ENCODE peak calls at places on chromosome 13, in eight cellular contexts. O is K562, P is fibroblast of lung, F is mammary epithelial cell, A is OCI-LY7, Z is H9, T is astrocyte, W is keratinocyte. G is an unnamed sample.

GRCh38 chr13:30766957-30767603 is 31.7 kb downstream of the ALOX5AP start:
- DNase-seq in T (peak; percentile 14), F (no peak), W (no peak), P (no peak), O (no peak), A (peak; percentile 58), Z (no peak), G (no peak)

GRCh38 chr13:37010424-37010823 is 9.8 kb downstream of the EXOSC8 start:
- DNase-seq in A (no peak), Z (no peak), F (no peak), T (no peak), W (no peak), P (no peak), O (no peak), G (no peak)

GRCh38 chr13:101624981-101625380 is 172.5 kb downstream of the ITGBL1 start:
- DNase-seq in P (no peak), A (no peak), Z (no peak), W (no peak), T (no peak), O (no peak), F (no peak), G (no peak)

GRCh38 chr13:79541426-79542049 is 60.6 kb downstream of the NDFIP2 start:
- DNase-seq in Z (no peak), O (peak; percentile 20), P (peak; percentile 76), W (no peak), A (peak; percentile 61), T (peak; percentile 36), F (peak; percentile 42), G (peak; percentile 55)

GRCh38 chr13:36001561-36001960 is 129.6 kb downstream of the DCLK1 start:
- DNase-seq in W (no peak), Z (no peak), A (no peak), T (no peak), P (no peak), O (no peak), F (no peak), G (no peak)

GRCh38 chr13:28449826-28450773 is 44.8 kb downstream of the FLT1 start:
- DNase-seq in A (no peak), F (no peak), T (no peak), Z (no peak), W (no peak), O (no peak), P (no peak), G (peak; percentile 30)

GRCh38 chr13:85303630-85304029 is 495.6 kb downstream of the SLITRK6 start:
- DNase-seq in T (no peak), P (no peak), Z (no peak), O (no peak), F (no peak), W (no peak), A (no peak), G (no peak)

GRCh38 chr13:51846756-51847155 is 1.8 kb upstream of the TMEM272 start:
- DNase-seq in Z (no peak), W (no peak), P (no peak), O (no peak), T (no peak), F (peak; percentile 24), A (no peak), G (no peak)

GRCh38 chr13:37132211-37132610 is 26.7 kb upstream of the CSNK1A1L start:
- DNase-seq in Z (no peak), P (no peak), A (no peak), T (peak; percentile 63), F (peak; percentile 21), W (no peak), O (no peak), G (no peak)

GRCh38 chr13:31476266-31476665 is 263.1 kb upstream of the RXFP2 start:
- DNase-seq in T (peak; percentile 84), P (peak; percentile 79), F (no peak), O (no peak), A (no peak), W (no peak), Z (no peak), G (peak; percentile 84)

GRCh38 chr13:48000559-48001126 is 430 bp downstream of the SUCLA2 start:
- DNase-seq in T (no peak), P (peak; percentile 10), F (peak; percentile 32), Z (peak; percentile 52), A (peak; percentile 18), O (no peak), W (no peak), G (peak; percentile 62)
- H3K79me2 ChIP-seq in T (peaks cover 51% of the 10 kb centered on the region), P (peaks cover 38% of the 10 kb centered on the region), F (peaks cover 51% of the 10 kb centered on the region), Z (peaks cover 22% of the 10 kb centered on the region), A (peaks cover 36% of the 10 kb centered on the region), O (peaks cover 42% of the 10 kb centered on the region), W (peaks cover 46% of the 10 kb centered on the region), G (peaks cover 53% of the 10 kb centered on the region)

DNA sequence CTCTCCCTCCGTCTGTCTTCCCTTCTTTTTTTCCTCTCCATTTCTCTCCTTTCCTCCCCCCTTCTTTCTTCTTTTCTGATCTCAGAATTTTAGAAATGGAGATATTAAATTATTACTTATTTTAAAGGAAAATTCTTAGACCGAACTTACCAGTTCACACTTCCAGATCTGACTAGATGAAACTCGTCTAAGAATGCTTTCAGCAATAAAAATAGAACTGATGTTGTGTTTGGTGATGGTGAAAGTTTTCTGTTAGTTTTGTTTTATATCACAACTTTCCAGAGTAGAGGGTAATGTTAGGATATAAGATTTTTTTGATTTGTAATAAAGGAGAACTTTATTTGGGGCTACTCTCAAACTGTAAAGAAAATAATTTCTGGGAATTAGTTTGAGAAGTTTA is 29.9 kb downstream of the UCHL3 start:
- DNase-seq in A (no peak), T (no peak), F (no peak), Z (no peak), O (no peak), W (no peak), P (no peak), G (no peak)
- H3K79me2 ChIP-seq in A (no peaks in the 10 kb centered on the region), T (peaks cover 5% of the 10 kb centered on the region), F (peaks cover 15% of the 10 kb centered on the region), Z (no peaks in the 10 kb centered on the region), O (no peaks in the 10 kb centered on the region), W (peaks cover 3% of the 10 kb centered on the region), P (no peaks in the 10 kb centered on the region), G (peaks cover 20% of the 10 kb centered on the region)

GRCh38 chr13:44540761-44541434 is 35.2 kb downstream of the TSC22D1 start:
- DNase-seq in O (no peak), F (no peak), T (no peak), A (no peak), Z (no peak), W (no peak), P (no peak), G (no peak)
- H3K79me2 ChIP-seq in O (no peaks in the 10 kb centered on the region), F (no peaks in the 10 kb centered on the region), T (peaks cover 36% of the 10 kb centered on the region), A (no peaks in the 10 kb centered on the region), Z (no peaks in the 10 kb centered on the region), W (no peaks in the 10 kb centered on the region), P (peaks cover 1% of the 10 kb centered on the region), G (peaks cover 68% of the 10 kb centered on the region)

DNA sequence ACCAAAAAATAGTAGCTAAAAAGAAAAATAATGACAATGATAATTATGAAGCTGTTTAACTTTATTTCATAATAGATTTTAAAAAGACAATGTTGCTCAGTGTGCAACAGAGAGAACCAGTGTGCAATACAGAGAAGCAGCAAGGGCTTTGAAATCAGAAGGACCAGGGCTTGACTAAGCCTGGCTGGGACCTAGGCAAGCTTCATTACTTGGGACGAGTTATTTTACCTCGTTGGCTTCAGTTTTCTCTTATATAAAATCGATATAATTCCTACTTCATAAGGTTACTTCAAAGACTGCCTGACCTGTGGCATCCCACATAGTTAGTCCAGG is 56.9 kb downstream of the MBNL2 start:
- DNase-seq in T (no peak), O (no peak), W (no peak), F (no peak), P (no peak), A (no peak), Z (no peak), G (peak; percentile 46)
- H3K79me2 ChIP-seq in T (peaks cover 79% of the 10 kb centered on the region), O (peaks cover 89% of the 10 kb centered on the region), W (peaks cover 45% of the 10 kb centered on the region), F (peaks cover 65% of the 10 kb centered on the region), P (peaks cover 62% of the 10 kb centered on the region), A (no peaks in the 10 kb centered on the region), Z (no peaks in the 10 kb centered on the region), G (peaks cover 77% of the 10 kb centered on the region)

GRCh38 chr13:46614582-46614981 is 61.6 kb downstream of the LRCH1 start:
- DNase-seq in A (no peak), O (no peak), T (peak; percentile 58), F (no peak), P (peak; percentile 96), Z (no peak), W (no peak), G (no peak)
- H3K79me2 ChIP-seq in A (peaks cover 91% of the 10 kb centered on the region), O (peaks cover 6% of the 10 kb centered on the region), T (peaks cover 65% of the 10 kb centered on the region), F (peaks cover 92% of the 10 kb centered on the region), P (peaks cover 24% of the 10 kb centered on the region), Z (peaks cover 4% of the 10 kb centered on the region), W (peaks cover 80% of the 10 kb centered on the region), G (peaks cover 90% of the 10 kb centered on the region)

GRCh38 chr13:112712451-112712881 is 22.6 kb downstream of the ATP11A start:
- DNase-seq in F (no peak), Z (no peak), O (no peak), P (no peak), W (no peak), A (no peak), T (no peak), G (no peak)

GRCh38 chr13:112711528-112712265 is 21.9 kb downstream of the ATP11A start:
- DNase-seq in F (peak; percentile 89), O (peak; percentile 88), A (no peak), Z (peak; percentile 93), P (peak; percentile 97), T (peak; percentile 97), W (peak; percentile 81), G (peak; percentile 98)

GRCh38 chr13:112710855-112711527 is 21.2 kb downstream of the ATP11A start:
- DNase-seq in T (no peak), W (no peak), A (no peak), Z (no peak), O (no peak), F (no peak), P (no peak), G (no peak)

GRCh38 chr13:112708560-112709240 is 18.9 kb downstream of the ATP11A start:
- DNase-seq in W (no peak), A (no peak), F (no peak), O (peak; percentile 35), T (no peak), P (no peak), Z (no peak), G (no peak)

GRCh38 chr13:112709825-112710783 is 20.3 kb downstream of the ATP11A start:
- DNase-seq in W (no peak), A (no peak), O (no peak), Z (no peak), P (no peak), F (no peak), T (no peak), G (no peak)
- H3K79me2 ChIP-seq in W (peaks cover 13% of the 10 kb centered on the region), A (no peaks in the 10 kb centered on the region), O (peaks cover 73% of the 10 kb centered on the region), Z (peaks cover 8% of the 10 kb centered on the region), P (no peaks in the 10 kb centered on the region), F (peaks cover 39% of the 10 kb centered on the region), T (peaks cover 3% of the 10 kb centered on the region), G (no peaks in the 10 kb centered on the region)

GRCh38 chr13:113608246-113608635 is 23.7 kb downstream of the TFDP1 start:
- DNase-seq in W (no peak), F (no peak), A (no peak), O (no peak), T (no peak), P (no peak), Z (no peak), G (no peak)
- H3K79me2 ChIP-seq in W (peaks cover 100% of the 10 kb centered on the region), F (peaks cover 99% of the 10 kb centered on the region), A (peaks cover 13% of the 10 kb centered on the region), O (peaks cover 90% of the 10 kb centered on the region), T (peaks cover 98% of the 10 kb centered on the region), P (peaks cover 88% of the 10 kb centered on the region), Z (peaks cover 15% of the 10 kb centered on the region), G (peaks cover 99% of the 10 kb centered on the region)

G was measured in GM23248.